ENCODE peak calls at places on chromosomes 5 and 9, in nine cellular contexts. X is prostate gland, V is uterus, E is GM23338, J is psoas muscle, K is cardiac muscle cell, B is adrenal gland, Y is neuronal stem cell, Q is small intestine. F is an unnamed sample. For H3K4me1, the result is how much of the 10 kb centered on the place peaks cover.

GRCh38 chr5:14204785-14205321 is 61.7 kb downstream of the TRIO start:
- DNase-seq in B (peak), V (peak), X (peak), J (peak), K (peak), E (peak), Y (no peak), Q (peak), F (no peak)

GRCh38 chr5:96942911-96943310 is 7.0 kb downstream of the LNPEP start:
- DNase-seq in J (no peak), Q (no peak), X (no peak), E (no peak), B (no peak), K (no peak), V (no peak), Y (no peak), F (no peak)

GRCh38 chr5:88544131-88544530 is 275.5 kb upstream of the TMEM161B start:
- DNase-seq in B (no peak), K (no peak), J (no peak), V (no peak), X (no peak), Y (no peak), E (no peak), Q (no peak), F (no peak)

GRCh38 chr9:106326493-106326892 is 536.5 kb upstream of the ZNF462 start:
- DNase-seq in E (no peak), V (no peak), K (no peak), Y (no peak), X (no peak), B (no peak), Q (no peak), J (no peak), F (no peak)

GRCh38 chr9:88722753-88723152 is 187.8 kb downstream of the NXNL2 start:
- DNase-seq in Y (no peak), Q (no peak), E (peak), K (peak), V (no peak), X (no peak), B (no peak), J (no peak), F (no peak)

GRCh38 chr5:170441385-170441784 is 52.2 kb upstream of the KCNMB1 start:
- DNase-seq in Y (no peak), Q (no peak), J (no peak), B (no peak), E (no peak), K (no peak), X (no peak), V (no peak), F (no peak)

GRCh38 chr9:100294341-100294740 is 58.4 kb downstream of the TEX10 start:
- DNase-seq in Q (no peak), B (no peak), V (no peak), Y (no peak), J (no peak), K (peak), E (no peak), X (no peak), F (no peak)

GRCh38 chr9:130994546-130995398 is 14.2 kb upstream of the LAMC3 start:
- DNase-seq in X (no peak), Y (no peak), J (peak), K (no peak), E (no peak), B (no peak), Q (no peak), V (no peak), F (no peak)

GRCh38 chr5:136211282-136211681 is 18.3 kb upstream of the SMIM32 start:
- DNase-seq in X (no peak), V (no peak), Q (no peak), Y (no peak), J (no peak), E (no peak), K (no peak), B (no peak), F (no peak)

GRCh38 chr5:55868846-55869245 is 17.7 kb downstream of the IL31RA start:
- DNase-seq in B (peak), K (peak), J (no peak), Q (no peak), X (no peak), E (no peak), Y (no peak), V (no peak), F (no peak)

DNA sequence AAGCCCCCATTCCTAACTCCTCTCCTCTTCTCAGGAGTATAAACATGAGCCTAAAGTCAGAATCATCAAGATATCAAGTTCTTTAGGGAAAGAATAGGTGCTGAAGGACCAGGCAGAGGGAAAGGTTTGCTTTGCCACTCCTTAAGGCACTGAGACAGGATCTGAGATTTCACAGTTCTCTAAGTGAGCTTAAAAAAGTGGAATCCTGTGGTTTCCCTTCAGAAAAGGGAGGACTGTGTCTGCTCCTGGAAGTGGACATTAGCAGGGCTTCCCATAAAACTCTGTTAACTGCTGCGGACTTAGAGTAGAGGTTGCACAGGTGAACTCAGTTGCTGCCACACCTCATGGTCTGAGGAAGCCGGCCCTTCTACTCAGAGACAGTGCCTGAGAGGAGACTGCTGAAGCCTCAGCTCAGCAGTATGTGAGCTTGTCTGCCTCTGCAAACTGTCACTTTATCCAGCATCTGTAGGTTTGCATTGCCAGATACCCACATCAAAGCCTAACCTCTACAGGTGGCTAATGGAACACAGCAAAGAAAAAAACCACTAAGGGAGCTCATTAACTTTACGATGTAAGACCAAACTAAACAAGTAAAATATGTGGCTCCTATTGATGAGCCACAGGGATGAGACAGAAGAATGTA is 42.9 kb downstream of the RIC1 start:
- DNase-seq in Y (no peak), Q (peak), B (no peak), E (no peak), X (no peak), J (no peak), V (no peak), K (no peak), F (no peak)
- H3K4me3 ChIP-seq in Y (no peak), Q (no peak), B (no peak), E (no peak), X (no peak), J (no peak), V (no peak), K (no peak), F (no peak)

GRCh38 chr9:114291886-114292590 is 30.9 kb upstream of the ORM1 start:
- DNase-seq in Q (no peak), V (peak), Y (no peak), K (no peak), E (no peak), J (peak), X (no peak), B (peak), F (no peak)
- H3K27ac ChIP-seq in Q (no peak), V (no peak), Y (no peak), K (no peak), E (no peak), J (no peak), X (no peak), B (no peak), F (no peak)

GRCh38 chr5:23977996-23978395 is 470.6 kb downstream of the PRDM9 start:
- DNase-seq in V (no peak), Y (no peak), J (no peak), K (no peak), Q (no peak), X (no peak), E (peak), B (no peak), F (peak)
- H3K4me1 ChIP-seq in V (under half), Y (under half), J (under half), K (under half), Q (under half), X (under half), E (under half), B (under half), F (under half)

GRCh38 chr9:4128876-4129275 is 171.0 kb downstream of the GLIS3 start:
- DNase-seq in K (no peak), B (no peak), J (no peak), V (no peak), Y (no peak), E (no peak), X (no peak), Q (no peak), F (no peak)
- H3K4me3 ChIP-seq in K (no peak), B (no peak), J (no peak), V (no peak), Y (no peak), E (no peak), X (no peak), Q (no peak), F (no peak)

GRCh38 chr5:22736443-22736842 is 116.7 kb downstream of the CDH12 start:
- DNase-seq in E (no peak), V (no peak), B (no peak), K (no peak), Y (no peak), X (no peak), J (no peak), Q (no peak), F (no peak)
- H3K27ac ChIP-seq in E (no peak), V (no peak), B (no peak), K (no peak), Y (no peak), X (no peak), J (no peak), Q (no peak), F (no peak)

GRCh38 chr9:136590788-136591187 is 44.9 kb upstream of the NOTCH1 start:
- DNase-seq in Y (no peak), J (no peak), X (no peak), Q (no peak), K (no peak), E (no peak), V (no peak), B (peak), F (no peak)

GRCh38 chr9:136588663-136589464 is 43.0 kb upstream of the NOTCH1 start:
- DNase-seq in B (no peak), Q (no peak), X (no peak), E (no peak), Y (no peak), J (peak), V (no peak), K (no peak), F (no peak)

GRCh38 chr9:136591191-136591752 is 45.4 kb upstream of the NOTCH1 start:
- DNase-seq in Q (no peak), Y (no peak), E (no peak), K (no peak), X (no peak), B (no peak), J (no peak), V (no peak), F (no peak)

GRCh38 chr9:136587944-136588662 is 42.3 kb upstream of the NOTCH1 start:
- DNase-seq in V (no peak), X (no peak), B (no peak), J (peak), Y (peak), E (peak), K (peak), Q (no peak), F (peak)

DNA sequence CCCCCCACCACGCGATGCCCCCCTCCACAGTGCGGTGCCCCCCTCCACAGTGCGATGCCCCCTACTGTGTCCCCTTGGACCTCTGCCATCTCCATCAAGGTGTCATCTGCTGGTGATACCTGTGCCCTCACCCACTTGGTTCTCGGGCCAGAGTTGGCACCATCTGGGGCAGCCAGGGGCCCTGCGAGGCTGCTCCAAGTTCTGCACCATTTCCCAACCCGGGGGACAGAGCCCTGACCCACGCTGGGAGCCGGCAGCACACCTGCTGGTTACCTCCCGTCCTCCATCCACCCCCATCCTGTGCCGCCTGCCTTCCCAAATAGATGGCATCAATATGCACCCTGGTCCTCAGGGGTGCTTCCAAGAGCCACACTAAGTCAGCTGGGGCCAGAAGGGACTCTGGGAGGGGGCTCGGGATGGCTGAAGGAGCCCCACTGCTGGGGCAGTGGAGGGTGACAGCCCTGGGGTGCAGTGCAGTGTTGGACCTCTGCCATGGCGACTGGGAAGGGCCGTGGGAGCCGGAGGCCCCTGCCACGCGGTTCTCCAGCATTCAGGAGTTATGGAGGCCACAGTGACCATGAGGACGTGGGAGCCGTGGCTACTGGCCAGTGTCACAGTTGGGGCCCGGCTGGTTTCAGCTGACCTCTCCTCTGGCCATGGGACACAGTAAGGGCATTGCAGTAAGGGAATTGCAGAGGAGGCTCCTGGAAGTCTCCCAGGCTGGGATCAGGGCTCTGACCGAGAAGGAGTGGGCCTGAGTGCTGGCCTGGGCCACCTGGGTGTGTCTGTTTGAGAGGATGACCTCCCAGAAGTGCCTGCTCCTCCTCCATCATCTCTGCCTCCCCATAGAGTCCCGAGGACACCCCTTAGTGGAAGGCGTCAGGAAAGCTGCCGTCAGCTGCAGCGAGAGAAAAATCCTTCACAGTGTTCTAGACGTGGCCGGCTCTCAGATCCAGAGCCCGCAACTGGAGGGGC is 44.2 kb upstream of the NOTCH1 start:
- DNase-seq in B (no peak), E (no peak), J (peak), X (no peak), Q (no peak), V (no peak), Y (no peak), K (no peak), F (no peak)
- H3K4me1 ChIP-seq in B (under half), E (under half), J (under half), X (under half), Q (under half), V (under half), Y (under half), K (under half), F (under half)

DNA sequence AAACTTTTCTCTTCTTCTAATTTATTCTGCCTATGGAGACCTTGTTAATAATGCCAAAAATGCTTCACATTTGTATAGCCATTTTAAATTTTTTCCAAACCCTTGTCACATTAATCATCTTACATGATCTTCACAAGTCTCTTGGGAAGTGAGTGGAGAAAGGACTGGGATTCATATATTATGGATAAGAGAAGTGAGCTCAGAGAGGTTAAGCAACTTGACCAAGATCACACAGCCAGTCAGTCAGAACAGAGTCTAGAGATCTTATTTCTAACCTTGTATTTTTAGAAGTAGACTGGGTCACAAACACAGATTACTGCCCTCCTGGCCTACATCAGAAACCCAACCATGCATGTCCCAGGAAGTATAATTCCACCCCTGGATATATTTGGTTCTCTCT is 218.0 kb upstream of the ADRA1B start:
- DNase-seq in Q (no peak), Y (no peak), V (no peak), B (no peak), K (no peak), E (no peak), X (no peak), J (no peak), F (no peak)
- H3K4me3 ChIP-seq in Q (no peak), Y (no peak), V (no peak), B (no peak), K (no peak), E (no peak), X (no peak), J (no peak), F (no peak)

F was measured in iPS DF 6.9.